ENCODE peak calls at places on chromosome 11, in seven cellular contexts. P, O, Z, Y, R, S and H are unnamed samples.

GRCh38 chr11:35619754-35620640 is 1.7 kb downstream of the FJX1 start:
- DNase-seq in P (peak; percentile 81), O (peak; percentile 22), Z (no peak), Y (no peak), R (no peak), S (no peak), H (no peak)

GRCh38 chr11:48169259-48169658 is 47.4 kb upstream of the OR4B1 start:
- DNase-seq in P (no peak), O (no peak), Z (no peak), Y (no peak), R (no peak), S (no peak), H (no peak)

GRCh38 chr11:56706486-56706885 is 7.6 kb downstream of the OR9G1 start:
- DNase-seq in P (no peak), O (no peak), Z (no peak), Y (no peak), R (no peak), S (no peak), H (no peak)

GRCh38 chr11:14554959-14555358 is 34.8 kb upstream of the PSMA1 start:
- DNase-seq in P (no peak), O (no peak), Z (no peak), Y (no peak), R (no peak), S (peak; percentile 81), H (peak; percentile 99)

GRCh38 chr11:95863486-95864140 is 60.3 kb downstream of the MTMR2 start:
- DNase-seq in P (no peak), O (no peak), Z (no peak), Y (no peak), R (peak; percentile 84), S (peak; percentile 62), H (peak; percentile 85)

GRCh38 chr11:46055371-46055770 is 65.9 kb downstream of the PHF21A start:
- DNase-seq in P (no peak), O (no peak), Z (no peak), Y (no peak), R (peak; percentile 52), S (peak; percentile 21), H (no peak)

GRCh38 chr11:93623179-93623578 is 38.3 kb upstream of the CEP295 start:
- DNase-seq in P (no peak), O (no peak), Z (no peak), Y (no peak), R (no peak), S (no peak), H (peak; percentile 37)

GRCh38 chr11:35418847-35419712 is at the start of gene SLC1A2:
- DNase-seq in P (no peak), O (no peak), Z (no peak), Y (no peak), R (peak; percentile 24), S (peak; percentile 31), H (no peak)

GRCh38 chr11:2834893-2835767 is 50.4 kb downstream of the CDKN1C start:
- DNase-seq in P (peak; percentile 59), O (no peak), Z (no peak), Y (no peak), R (no peak), S (no peak), H (peak; percentile 66)

GRCh38 chr11:112504056-112504455 is 243.4 kb upstream of the PLET1 start:
- DNase-seq in P (no peak), O (no peak), Z (no peak), Y (no peak), R (no peak), S (no peak), H (peak; percentile 33)

GRCh38 chr11:101444164-101444563 is 139.6 kb downstream of the TRPC6 start:
- DNase-seq in P (no peak), O (peak; percentile 25), Z (no peak), Y (no peak), R (no peak), S (peak; percentile 17), H (no peak)

GRCh38 chr11:66106786-66107599 is 36.9 kb downstream of the PACS1 start:
- DNase-seq in P (no peak), O (no peak), Z (peak; percentile 34), Y (no peak), R (no peak), S (no peak), H (peak; percentile 52)

GRCh38 chr11:47426062-47426956 is at the start of gene PSMC3:
- DNase-seq in P (peak; percentile 99), O (peak; percentile 100), Z (peak; percentile 95), Y (peak; percentile 100), R (peak; percentile 95), S (peak; percentile 98), H (peak; percentile 92)

GRCh38 chr11:73478737-73479347 is 102.6 kb downstream of the RELT start:
- DNase-seq in P (no peak), O (peak; percentile 16), Z (no peak), Y (no peak), R (peak; percentile 62), S (peak; percentile 44), H (peak; percentile 56)

GRCh38 chr11:122229611-122230386 is 113.8 kb upstream of the BLID start:
- DNase-seq in P (no peak), O (no peak), Z (no peak), Y (no peak), R (no peak), S (peak; percentile 15), H (no peak)

GRCh38 chr11:132563050-132563449 is 969.3 kb downstream of the OPCML start:
- DNase-seq in P (no peak), O (no peak), Z (no peak), Y (no peak), R (no peak), S (no peak), H (no peak)

GRCh38 chr11:129911298-129911697 is 15.9 kb upstream of the NFRKB start:
- DNase-seq in P (no peak), O (no peak), Z (no peak), Y (no peak), R (peak; percentile 17), S (peak; percentile 32), H (peak; percentile 15)

GRCh38 chr11:16356751-16357365 is 512 bp upstream of the SOX6 start:
- DNase-seq in P (no peak), O (no peak), Z (no peak), Y (no peak), R (peak; percentile 7), S (peak; percentile 10), H (peak; percentile 2)

GRCh38 chr11:22521226-22521625 is 104.4 kb downstream of the FANCF start:
- DNase-seq in P (no peak), O (no peak), Z (no peak), Y (no peak), R (no peak), S (peak; percentile 7), H (peak; percentile 36)

GRCh38 chr11:111344032-111344431 is 35.0 kb downstream of the POU2AF1 start:
- DNase-seq in P (no peak), O (no peak), Z (no peak), Y (no peak), R (peak; percentile 97), S (peak; percentile 84), H (peak; percentile 70)

GRCh38 chr11:16406226-16406625 is 49.9 kb upstream of the SOX6 start:
- DNase-seq in P (no peak), O (no peak), Z (no peak), Y (no peak), R (no peak), S (no peak), H (no peak)

GRCh38 chr11:75349540-75350116 is 1.8 kb downstream of the ARRB1 start:
- DNase-seq in P (peak; percentile 82), O (no peak), Z (no peak), Y (no peak), R (no peak), S (no peak), H (no peak)

GRCh38 chr11:35049906-35050531 is 89.0 kb upstream of the CD44 start:
- DNase-seq in P (no peak), O (no peak), Z (no peak), Y (no peak), R (no peak), S (no peak), H (no peak)

GRCh38 chr11:12674936-12675696 is 895 bp downstream of the TEAD1 start:
- DNase-seq in P (peak; percentile 79), O (peak; percentile 47), Z (no peak), Y (peak; percentile 59), R (peak; percentile 52), S (peak; percentile 49), H (no peak)

GRCh38 chr11:122809861-122810260 is 28.4 kb upstream of the CRTAM start:
- DNase-seq in P (no peak), O (no peak), Z (no peak), Y (no peak), R (no peak), S (no peak), H (no peak)

GRCh38 chr11:133833899-133834296 is 11.4 kb downstream of the SPATA19 start:
- DNase-seq in P (no peak), O (no peak), Z (no peak), Y (no peak), R (no peak), S (no peak), H (no peak)

GRCh38 chr11:61949169-61950034 is 749 bp upstream of the BEST1 start:
- DNase-seq in P (peak; percentile 88), O (no peak), Z (no peak), Y (peak; percentile 82), R (peak; percentile 100), S (peak; percentile 97), H (peak; percentile 97)

GRCh38 chr11:79052539-79052938 is 388.3 kb downstream of the TENM4 start:
- DNase-seq in P (no peak), O (no peak), Z (no peak), Y (no peak), R (no peak), S (peak; percentile 25), H (no peak)

GRCh38 chr11:60183595-60184201 is 815 bp upstream of the MS4A6A start:
- DNase-seq in P (no peak), O (no peak), Z (no peak), Y (no peak), R (no peak), S (no peak), H (no peak)

GRCh38 chr11:9397746-9398680 is 13.6 kb downstream of the IPO7 start:
- DNase-seq in P (no peak), O (no peak), Z (no peak), Y (no peak), R (peak; percentile 13), S (no peak), H (peak; percentile 54)

GRCh38 chr11:6469599-6469998 is 4.1 kb downstream of the TRIM3 start:
- DNase-seq in P (no peak), O (no peak), Z (no peak), Y (no peak), R (no peak), S (no peak), H (no peak)

GRCh38 chr11:1705121-1706052 is 8.4 kb downstream of the KRTAP5-6 start:
- DNase-seq in P (peak; percentile 35), O (no peak), Z (no peak), Y (no peak), R (no peak), S (no peak), H (peak; percentile 40)

GRCh38 chr11:71075116-71075720 is 177.2 kb downstream of the SHANK2 start:
- DNase-seq in P (no peak), O (no peak), Z (no peak), Y (no peak), R (no peak), S (no peak), H (no peak)

GRCh38 chr11:26537341-26537740 is 34.7 kb downstream of the MUC15 start:
- DNase-seq in P (no peak), O (no peak), Z (no peak), Y (no peak), R (no peak), S (no peak), H (no peak)

GRCh38 chr11:120648706-120649250 is 137.2 kb downstream of the GRIK4 start:
- DNase-seq in P (no peak), O (no peak), Z (no peak), Y (no peak), R (no peak), S (no peak), H (no peak)

GRCh38 chr11:6531267-6531752 is 34.2 kb downstream of the DNHD1 start:
- DNase-seq in P (no peak), O (no peak), Z (no peak), Y (no peak), R (peak; percentile 68), S (peak; percentile 65), H (peak; percentile 39)

GRCh38 chr11:95459268-95460040 is 228.5 kb upstream of the SESN3 start:
- DNase-seq in P (no peak), O (no peak), Z (no peak), Y (no peak), R (peak; percentile 91), S (peak; percentile 87), H (no peak)

GRCh38 chr11:130209944-130210854 is 50.6 kb downstream of the ST14 start:
- DNase-seq in P (peak; percentile 55), O (peak; percentile 8), Z (no peak), Y (no peak), R (no peak), S (no peak), H (no peak)